ENCODE peak calls at places on chromosomes 11 and 22, in ten cellular contexts. L is vagina; V is activated gamma-delta T cell treated with anti-CD3 and anti-CD28 coated beads, Interleukin-2, amount 50 U/mL, for 16 hours; H is skeletal muscle cell; I is thoracic aorta; Y is NCI-H460; P is activated naive CD4-positive, alpha-beta T cell treated with anti-CD3 and anti-CD28 coated beads, Interleukin-2, amount 10 ng/mL, durations not matched to agents 7 days and 5 days; E is lung; U is heart right ventricle; Z is COLO829. C is an unnamed sample.

GRCh38 chr11:45847908-45848316 is 637 bp downstream of the CRY2 start:
- DNase-seq in L (no peak), V (peak; percentile 19), H (no peak), I (no peak), Y (no peak), P (peak; percentile 74), E (peak; percentile 63), U (peak; percentile 49), Z (peak; percentile 22), C (peak; percentile 39)

GRCh38 chr11:61956191-61957027 is 6.3 kb downstream of the BEST1 start:
- DNase-seq in L (no peak), V (no peak), H (no peak), I (no peak), Y (no peak), P (no peak), E (no peak), U (no peak), Z (no peak), C (no peak)

GRCh38 chr22:34301569-34301968 is 381.3 kb upstream of the LARGE1 start:
- DNase-seq in L (no peak), V (no peak), H (no peak), I (no peak), Y (no peak), P (no peak), E (no peak), U (no peak), Z (no peak), C (no peak)

GRCh38 chr22:35043932-35044319 is 22.0 kb upstream of the ISX start:
- DNase-seq in L (no peak), V (no peak), H (no peak), I (no peak), Y (no peak), P (no peak), E (no peak), U (no peak), Z (no peak), C (no peak)

GRCh38 chr11:7544021-7544420 is 30.2 kb downstream of the PPFIBP2 start:
- DNase-seq in L (no peak), V (no peak), H (no peak), I (no peak), Y (no peak), P (no peak), E (no peak), U (no peak), Z (no peak), C (no peak)

GRCh38 chr11:789951-790350 is at the start of gene CEND1:
- DNase-seq in L (no peak), V (no peak), H (no peak), I (no peak), Y (no peak), P (peak; percentile 65), E (no peak), U (no peak), Z (no peak), C (no peak)

GRCh38 chr22:23070418-23071162 is at the start of gene GNAZ:
- DNase-seq in L (no peak), V (no peak), H (no peak), I (no peak), Y (no peak), P (peak; percentile 33), E (no peak), U (no peak), Z (no peak), C (peak; percentile 53)

GRCh38 chr11:82790723-82791487 is 57.2 kb upstream of the FAM181B start:
- DNase-seq in L (no peak), V (no peak), H (peak; percentile 4), I (no peak), Y (no peak), P (no peak), E (no peak), U (peak; percentile 4), Z (no peak), C (no peak)

GRCh38 chr22:45503071-45503815 is 560 bp downstream of the FBLN1 start:
- DNase-seq in L (no peak), V (no peak), H (no peak), I (no peak), Y (no peak), P (no peak), E (no peak), U (no peak), Z (no peak), C (peak; percentile 38)

GRCh38 chr11:12045914-12046635 is 37.6 kb upstream of the DKK3 start:
- DNase-seq in L (no peak), V (no peak), H (no peak), I (no peak), Y (no peak), P (no peak), E (no peak), U (no peak), Z (no peak), C (no peak)

GRCh38 chr22:38284042-38284402 is 11.2 kb upstream of the TMEM184B start:
- DNase-seq in L (no peak), V (no peak), H (peak; percentile 91), I (peak; percentile 53), Y (no peak), P (no peak), E (no peak), U (peak; percentile 45), Z (no peak), C (no peak)

GRCh38 chr11:63813563-63814382 is 517 bp downstream of the SPINDOC start:
- DNase-seq in L (no peak), V (no peak), H (no peak), I (no peak), Y (no peak), P (peak; percentile 68), E (peak; percentile 37), U (peak; percentile 39), Z (no peak), C (peak; percentile 55)

GRCh38 chr11:67998150-67999045 is 5.5 kb downstream of the UNC93B1 start:
- DNase-seq in L (no peak), V (no peak), H (no peak), I (no peak), Y (no peak), P (peak; percentile 60), E (no peak), U (no peak), Z (no peak), C (peak; percentile 51)

GRCh38 chr11:133796043-133796795 is 49.1 kb downstream of the SPATA19 start:
- DNase-seq in L (no peak), V (no peak), H (no peak), I (no peak), Y (no peak), P (no peak), E (no peak), U (no peak), Z (no peak), C (no peak)

GRCh38 chr11:65503923-65504670 is 5.3 kb downstream of the MALAT1 start:
- DNase-seq in L (no peak), V (no peak), H (no peak), I (no peak), Y (no peak), P (no peak), E (no peak), U (no peak), Z (no peak), C (no peak)

GRCh38 chr11:47854667-47855066 is 6.5 kb upstream of the NUP160 start:
- DNase-seq in L (no peak), V (no peak), H (no peak), I (no peak), Y (no peak), P (no peak), E (no peak), U (no peak), Z (no peak), C (no peak)

GRCh38 chr11:122721201-122721963 is 65.9 kb downstream of the UBASH3B start:
- DNase-seq in L (no peak), V (no peak), H (peak; percentile 62), I (no peak), Y (no peak), P (no peak), E (no peak), U (no peak), Z (peak; percentile 84), C (no peak)

GRCh38 chr22:42069801-42070516 is 653 bp downstream of the NAGA start:
- DNase-seq in L (no peak), V (no peak), H (no peak), I (no peak), Y (no peak), P (no peak), E (no peak), U (no peak), Z (no peak), C (no peak)

GRCh38 chr11:9490376-9490775 is 29.6 kb downstream of the ZNF143 start:
- DNase-seq in L (no peak), V (no peak), H (no peak), I (no peak), Y (no peak), P (no peak), E (no peak), U (no peak), Z (no peak), C (no peak)

GRCh38 chr22:22692707-22693530 is 48.5 kb downstream of the GGTLC2 start:
- DNase-seq in L (no peak), V (peak; percentile 47), H (no peak), I (no peak), Y (no peak), P (peak; percentile 67), E (peak; percentile 73), U (no peak), Z (peak; percentile 53), C (peak; percentile 64)

GRCh38 chr11:79076526-79077115 is 364.2 kb downstream of the TENM4 start:
- DNase-seq in L (no peak), V (no peak), H (no peak), I (no peak), Y (no peak), P (peak; percentile 38), E (no peak), U (no peak), Z (no peak), C (no peak)

GRCh38 chr11:115924744-115925567 is 420.7 kb upstream of the CADM1 start:
- DNase-seq in L (no peak), V (no peak), H (no peak), I (no peak), Y (no peak), P (no peak), E (no peak), U (no peak), Z (no peak), C (no peak)

GRCh38 chr22:41369089-41369745 is 12.5 kb upstream of the TEF start:
- DNase-seq in L (no peak), V (no peak), H (no peak), I (no peak), Y (no peak), P (no peak), E (no peak), U (no peak), Z (no peak), C (no peak)

GRCh38 chr11:13297308-13297916 is 19.8 kb downstream of the BMAL1 start:
- DNase-seq in L (no peak), V (no peak), H (no peak), I (no peak), Y (no peak), P (no peak), E (no peak), U (no peak), Z (no peak), C (no peak)

GRCh38 chr11:8985462-8985861 is 18.3 kb downstream of the NRIP3 start:
- DNase-seq in L (no peak), V (no peak), H (no peak), I (no peak), Y (no peak), P (no peak), E (no peak), U (no peak), Z (no peak), C (no peak)

GRCh38 chr11:14413307-14414072 is 54.5 kb upstream of the RRAS2 start:
- DNase-seq in L (no peak), V (no peak), H (peak; percentile 59), I (no peak), Y (no peak), P (no peak), E (no peak), U (peak; percentile 17), Z (no peak), C (no peak)

GRCh38 chr11:94602430-94603372 is 35.5 kb downstream of the PIWIL4 start:
- DNase-seq in L (no peak), V (peak; percentile 14), H (peak; percentile 29), I (no peak), Y (peak; percentile 71), P (peak; percentile 45), E (no peak), U (peak; percentile 67), Z (peak; percentile 63), C (peak; percentile 72)

GRCh38 chr22:40200795-40201194 is 23.1 kb downstream of the TNRC6B start:
- DNase-seq in L (no peak), V (no peak), H (no peak), I (no peak), Y (no peak), P (no peak), E (no peak), U (no peak), Z (no peak), C (no peak)

C was measured in Peyer's patch.